ENCODE peak calls at places on chromosomes 11 and 22, in four cellular contexts. One of them, this sample, is unnamed.

GRCh38 chr11:75163917-75164316 is 13.0 kb downstream of the SLCO2B1 start:
- DNase-seq in astrocyte: no peak
- DNase-seq in body of pancreas: no peak
- DNase-seq in CD8-positive, alpha-beta T cell: no peak
- DNase-seq in this sample: no peak

GRCh38 chr11:45537617-45538016 is 127.8 kb downstream of the CHST1 start:
- DNase-seq in body of pancreas: no peak
- DNase-seq in astrocyte: no peak
- DNase-seq in CD8-positive, alpha-beta T cell: no peak
- DNase-seq in this sample: peak; percentile 12

GRCh38 chr11:119460582-119460981 is 37.6 kb upstream of the THY1 start:
- DNase-seq in body of pancreas: no peak
- DNase-seq in CD8-positive, alpha-beta T cell: no peak
- DNase-seq in astrocyte: peak; percentile 61
- DNase-seq in this sample: no peak

GRCh38 chr11:96149743-96150555 is 193.0 kb downstream of the MAML2 start:
- DNase-seq in body of pancreas: no peak
- DNase-seq in astrocyte: peak; percentile 92
- DNase-seq in CD8-positive, alpha-beta T cell: no peak
- DNase-seq in this sample: no peak

GRCh38 chr11:100981196-100981824 is 148.3 kb downstream of the PGR start:
- DNase-seq in astrocyte: no peak
- DNase-seq in CD8-positive, alpha-beta T cell: no peak
- DNase-seq in body of pancreas: no peak
- DNase-seq in this sample: no peak

GRCh38 chr11:43396617-43397016 is 37.9 kb downstream of the TTC17 start:
- DNase-seq in body of pancreas: no peak
- DNase-seq in CD8-positive, alpha-beta T cell: no peak
- DNase-seq in astrocyte: no peak
- DNase-seq in this sample: no peak

GRCh38 chr11:87082590-87082989 is 44.9 kb downstream of the TMEM135 start:
- DNase-seq in body of pancreas: no peak
- DNase-seq in CD8-positive, alpha-beta T cell: no peak
- DNase-seq in astrocyte: no peak
- DNase-seq in this sample: no peak

GRCh38 chr22:47918936-47919505 is 1156.6 kb downstream of the TBC1D22A start:
- DNase-seq in CD8-positive, alpha-beta T cell: no peak
- DNase-seq in body of pancreas: no peak
- DNase-seq in astrocyte: no peak
- DNase-seq in this sample: no peak

GRCh38 chr11:44574620-44575287 is 9.3 kb downstream of the CD82 start:
- DNase-seq in CD8-positive, alpha-beta T cell: no peak
- DNase-seq in astrocyte: peak; percentile 98
- DNase-seq in body of pancreas: no peak
- DNase-seq in this sample: peak; percentile 64

DNA sequence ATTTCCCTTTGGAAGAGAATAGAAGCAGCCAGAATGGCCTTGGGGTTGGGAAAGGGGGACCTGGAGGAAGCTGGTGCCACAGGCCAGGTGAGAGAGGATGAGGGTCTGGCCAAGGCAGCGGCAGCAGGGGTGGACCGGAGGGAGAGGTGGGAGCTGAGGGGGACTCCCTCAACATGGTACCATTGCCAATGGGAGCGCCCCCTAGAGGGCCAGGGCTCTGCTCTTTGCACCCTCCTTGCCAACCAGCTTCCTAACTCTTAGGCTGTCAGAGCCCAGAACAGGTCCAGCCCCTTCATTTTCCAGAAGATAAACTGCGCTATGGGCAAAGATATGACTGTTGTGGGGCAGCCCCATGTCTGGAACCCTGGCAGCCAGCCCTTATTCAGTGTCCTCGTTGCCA is 185.0 kb downstream of the GRIK4 start:
- DNase-seq in astrocyte: no peak
- DNase-seq in body of pancreas: no peak
- DNase-seq in CD8-positive, alpha-beta T cell: no peak
- DNase-seq in this sample: no peak
- TF ChIP-seq CTCF in astrocyte: no peak
- TF ChIP-seq CTCF in body of pancreas: no peak
- TF ChIP-seq CTCF in CD8-positive, alpha-beta T cell: no peak
- TF ChIP-seq CTCF in this sample: no peak

DNA sequence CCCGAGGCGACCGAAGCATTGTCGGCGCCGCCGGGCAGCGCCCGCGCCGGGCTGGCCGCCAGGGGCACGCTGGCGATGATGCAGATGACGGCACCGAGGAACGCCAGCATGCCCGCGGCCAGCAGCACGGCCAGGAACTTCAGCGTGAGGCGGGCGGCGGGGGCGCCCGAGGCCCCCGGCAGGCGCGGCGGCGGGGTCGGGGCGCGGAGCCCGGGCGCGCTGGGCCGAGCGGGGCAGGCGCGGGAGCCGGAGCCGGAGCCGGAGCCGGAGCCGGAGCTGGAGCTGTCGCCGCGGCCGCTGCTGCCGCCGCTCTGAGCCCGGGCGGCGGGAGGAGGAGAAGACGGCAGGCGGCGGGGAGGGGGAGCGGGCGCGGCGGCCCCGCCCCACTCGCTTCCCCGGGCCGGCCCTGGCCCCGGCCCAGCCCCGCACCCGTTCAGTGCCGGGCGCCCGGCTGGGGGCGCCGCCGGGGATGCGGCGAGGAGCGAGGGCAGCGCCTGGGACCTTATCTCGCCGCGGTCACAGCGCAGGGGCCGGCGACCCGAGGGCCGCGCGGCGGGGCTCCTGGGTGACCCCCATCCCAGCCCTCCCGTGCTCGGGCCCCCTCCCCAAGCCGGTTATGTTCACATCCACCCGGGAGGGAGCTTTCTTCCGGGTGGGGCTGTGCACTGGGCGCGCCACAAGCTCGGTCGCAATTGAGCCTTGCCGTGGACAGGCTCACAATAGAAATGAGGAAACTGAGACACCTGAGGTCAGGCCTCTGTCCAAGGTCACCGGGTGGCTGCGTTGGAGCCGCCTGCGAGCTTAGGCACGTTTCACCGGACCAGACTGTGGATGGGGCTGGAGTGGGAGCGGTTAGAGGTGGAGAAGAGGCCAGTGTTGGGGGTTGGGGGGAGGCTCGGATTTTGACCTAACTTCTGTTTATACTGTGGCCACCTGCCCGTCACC is at the start of gene NPTXR:
- DNase-seq in CD8-positive, alpha-beta T cell: peak; percentile 47
- DNase-seq in body of pancreas: peak; percentile 78
- DNase-seq in astrocyte: no peak
- DNase-seq in this sample: peak; percentile 34
- H3K27ac ChIP-seq in CD8-positive, alpha-beta T cell: no peak within 1 kb of the TSS
- H3K27ac ChIP-seq in body of pancreas: peak within 1 kb of the TSS; percentile 80
- H3K27ac ChIP-seq in astrocyte: no peak within 1 kb of the TSS
- H3K27ac ChIP-seq in this sample: no peak within 1 kb of the TSS

GRCh38 chr22:31107206-31108118 is at the start of gene SELENOM:
- DNase-seq in CD8-positive, alpha-beta T cell: peak; percentile 85
- DNase-seq in astrocyte: peak; percentile 93
- DNase-seq in body of pancreas: peak; percentile 99
- DNase-seq in this sample: peak; percentile 89

GRCh38 chr22:31105282-31105929 is 2.0 kb downstream of the SELENOM start:
- DNase-seq in astrocyte: no peak
- DNase-seq in body of pancreas: no peak
- DNase-seq in CD8-positive, alpha-beta T cell: no peak
- DNase-seq in this sample: no peak

GRCh38 chr22:31104869-31105268 is 2.5 kb downstream of the SELENOM start:
- DNase-seq in body of pancreas: no peak
- DNase-seq in CD8-positive, alpha-beta T cell: no peak
- DNase-seq in astrocyte: no peak
- DNase-seq in this sample: no peak

GRCh38 chr22:31106651-31107205 is 640 bp downstream of the SELENOM start:
- DNase-seq in CD8-positive, alpha-beta T cell: no peak
- DNase-seq in body of pancreas: no peak
- DNase-seq in astrocyte: no peak
- DNase-seq in this sample: no peak

DNA sequence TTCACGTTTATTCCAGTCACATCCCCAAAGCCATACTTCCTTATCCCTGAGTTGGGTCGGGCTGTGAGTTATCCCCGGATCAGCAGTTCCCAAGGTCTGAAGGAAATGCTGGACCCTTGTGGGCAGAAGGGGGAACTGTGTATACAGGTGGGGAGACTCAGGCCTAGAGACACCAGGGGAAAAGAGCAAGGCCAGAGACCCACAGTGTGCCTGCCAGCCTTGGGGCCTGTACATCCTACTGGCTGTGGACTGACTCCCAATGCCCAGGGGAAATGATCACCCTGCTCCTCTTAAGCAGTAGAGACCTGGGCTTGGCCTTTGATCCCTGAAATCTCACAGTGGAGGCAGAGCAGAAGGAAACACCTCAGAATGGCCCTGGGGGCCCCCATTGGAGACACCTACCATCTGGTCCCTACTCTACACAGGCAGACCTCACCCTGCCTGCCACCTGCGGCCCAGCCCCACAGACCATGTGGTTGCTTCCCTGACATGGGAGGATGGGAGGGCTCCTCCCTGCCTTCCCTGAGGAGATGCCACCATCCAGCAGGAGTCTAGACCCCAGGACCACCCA is 1.3 kb downstream of the SELENOM start:
- DNase-seq in body of pancreas: no peak
- DNase-seq in CD8-positive, alpha-beta T cell: no peak
- DNase-seq in astrocyte: no peak
- DNase-seq in this sample: no peak
- TF ChIP-seq CTCF in body of pancreas: peak; percentile 7
- TF ChIP-seq CTCF in CD8-positive, alpha-beta T cell: no peak
- TF ChIP-seq CTCF in astrocyte: no peak
- TF ChIP-seq CTCF in this sample: no peak

DNA sequence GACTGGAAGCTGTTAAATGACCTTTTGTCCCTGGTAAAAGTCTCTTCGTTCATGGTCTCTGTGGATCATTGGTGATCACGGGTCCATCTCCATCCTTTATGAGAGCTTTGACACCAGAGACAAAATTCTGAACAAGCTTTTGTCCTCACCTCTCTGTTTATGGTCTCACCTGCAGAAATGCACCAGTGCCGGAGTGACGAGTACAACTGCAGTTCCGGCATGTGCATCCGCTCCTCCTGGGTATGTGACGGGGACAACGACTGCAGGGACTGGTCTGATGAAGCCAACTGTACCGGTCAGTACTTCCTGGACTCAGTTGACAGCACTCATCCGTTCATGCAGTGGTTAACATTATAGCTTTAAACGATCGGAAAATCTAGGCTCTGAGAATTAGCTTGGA is 124.3 kb upstream of the SORL1-AS1 start:
- DNase-seq in CD8-positive, alpha-beta T cell: no peak
- DNase-seq in astrocyte: no peak
- DNase-seq in body of pancreas: no peak
- DNase-seq in this sample: no peak
- H3K27ac ChIP-seq in CD8-positive, alpha-beta T cell: no peak overlapping the region
- H3K27ac ChIP-seq in astrocyte: no peak overlapping the region
- H3K27ac ChIP-seq in body of pancreas: peak overlapping the region; percentile 19
- H3K27ac ChIP-seq in this sample: no peak overlapping the region

GRCh38 chr11:114180301-114181055 is 115.7 kb upstream of the NNMT start:
- DNase-seq in body of pancreas: peak; percentile 84
- DNase-seq in astrocyte: no peak
- DNase-seq in CD8-positive, alpha-beta T cell: peak; percentile 48
- DNase-seq in this sample: no peak
- TF ChIP-seq CTCF in body of pancreas: peak; percentile 90
- TF ChIP-seq CTCF in astrocyte: no peak
- TF ChIP-seq CTCF in CD8-positive, alpha-beta T cell: peak; percentile 36
- TF ChIP-seq CTCF in this sample: no peak

GRCh38 chr22:23481369-23481768 is 98.7 kb downstream of the IGLL1 start:
- DNase-seq in CD8-positive, alpha-beta T cell: no peak
- DNase-seq in body of pancreas: no peak
- DNase-seq in astrocyte: no peak
- DNase-seq in this sample: no peak

DNA sequence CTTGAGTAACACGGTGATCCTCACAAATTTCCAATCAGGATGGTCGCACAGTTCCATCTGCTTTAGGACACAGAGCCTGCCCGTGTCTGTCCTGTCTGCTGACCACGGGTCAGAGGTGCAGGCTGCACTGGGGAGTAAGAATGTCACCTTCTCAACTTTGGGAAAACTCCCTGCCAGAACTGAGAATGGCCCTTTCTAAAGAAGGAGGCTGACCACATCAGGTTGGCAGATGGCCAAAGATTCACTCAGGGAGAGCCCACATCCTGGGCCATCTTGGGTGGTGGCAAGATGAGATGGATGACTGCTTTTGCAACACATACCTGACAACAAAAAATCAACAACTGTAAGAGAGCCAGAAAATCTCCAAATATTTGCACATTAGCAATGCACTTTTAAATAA is 101.9 kb downstream of the IGLL1 start:
- DNase-seq in astrocyte: no peak
- DNase-seq in body of pancreas: no peak
- DNase-seq in CD8-positive, alpha-beta T cell: no peak
- DNase-seq in this sample: no peak
- H3K27ac ChIP-seq in astrocyte: no peak overlapping the region
- H3K27ac ChIP-seq in body of pancreas: no peak overlapping the region
- H3K27ac ChIP-seq in CD8-positive, alpha-beta T cell: no peak overlapping the region
- H3K27ac ChIP-seq in this sample: no peak overlapping the region

GRCh38 chr11:110529043-110529442 is 99.3 kb downstream of the FDX1 start:
- DNase-seq in CD8-positive, alpha-beta T cell: no peak
- DNase-seq in body of pancreas: no peak
- DNase-seq in astrocyte: no peak
- DNase-seq in this sample: no peak
- TF ChIP-seq CTCF in CD8-positive, alpha-beta T cell: no peak
- TF ChIP-seq CTCF in body of pancreas: no peak
- TF ChIP-seq CTCF in astrocyte: no peak
- TF ChIP-seq CTCF in this sample: no peak

GRCh38 chr11:117827521-117828511 is 3.3 kb upstream of the FXYD2 start:
- DNase-seq in astrocyte: no peak
- DNase-seq in CD8-positive, alpha-beta T cell: peak; percentile 41
- DNase-seq in body of pancreas: peak; percentile 47
- DNase-seq in this sample: no peak

GRCh38 chr11:117828641-117829368 is 4.3 kb upstream of the FXYD2 start:
- DNase-seq in astrocyte: peak; percentile 80
- DNase-seq in body of pancreas: peak; percentile 50
- DNase-seq in CD8-positive, alpha-beta T cell: peak; percentile 89
- DNase-seq in this sample: peak; percentile 57

GRCh38 chr11:117825538-117826359 is 1.2 kb upstream of the FXYD2 start:
- DNase-seq in body of pancreas: no peak
- DNase-seq in CD8-positive, alpha-beta T cell: no peak
- DNase-seq in astrocyte: no peak
- DNase-seq in this sample: no peak

GRCh38 chr11:117826360-117826635 is 1.8 kb upstream of the FXYD2 start:
- DNase-seq in astrocyte: no peak
- DNase-seq in CD8-positive, alpha-beta T cell: no peak
- DNase-seq in body of pancreas: no peak
- DNase-seq in this sample: no peak

GRCh38 chr11:117826832-117827231 is 2.3 kb upstream of the FXYD2 start:
- DNase-seq in body of pancreas: peak; percentile 31
- DNase-seq in astrocyte: no peak
- DNase-seq in CD8-positive, alpha-beta T cell: no peak
- DNase-seq in this sample: no peak
- H3K27ac ChIP-seq in body of pancreas: peak overlapping the region; percentile 88
- H3K27ac ChIP-seq in astrocyte: no peak overlapping the region
- H3K27ac ChIP-seq in CD8-positive, alpha-beta T cell: no peak overlapping the region
- H3K27ac ChIP-seq in this sample: no peak overlapping the region

DNA sequence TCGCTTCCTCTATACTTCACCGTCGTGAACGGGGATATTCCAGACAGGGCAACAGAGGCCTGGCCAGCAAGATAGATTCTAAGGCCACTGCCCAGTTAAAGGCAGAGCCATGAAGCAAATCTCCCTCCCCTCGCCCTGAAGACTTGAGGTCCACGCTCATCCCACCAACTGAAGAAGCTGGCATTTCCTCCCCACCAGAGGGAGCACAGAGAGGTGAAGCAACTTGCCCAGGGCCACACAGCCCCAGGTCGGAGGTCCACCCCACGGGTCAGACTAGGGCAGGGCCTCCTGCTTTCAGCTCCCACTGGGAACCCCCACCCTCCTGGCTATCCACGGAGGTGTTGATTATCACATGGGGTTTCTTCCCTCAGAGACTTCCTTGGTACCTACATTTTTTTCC is 27.4 kb downstream of the MN1 start:
- DNase-seq in astrocyte: no peak
- DNase-seq in body of pancreas: no peak
- DNase-seq in CD8-positive, alpha-beta T cell: no peak
- DNase-seq in this sample: no peak
- TF ChIP-seq CTCF in astrocyte: no peak
- TF ChIP-seq CTCF in body of pancreas: no peak
- TF ChIP-seq CTCF in CD8-positive, alpha-beta T cell: no peak
- TF ChIP-seq CTCF in this sample: no peak